ENCODE peak calls at places on chromosomes 5 and 9, in six cellular contexts. F, Y, R, M, H and I are unnamed samples.

GRCh38 chr5:6450235-6450860 is 1.7 kb downstream of the UBE2QL1 start:
- DNase-seq in F (no peak), Y (peak), R (no peak), M (no peak), H (no peak), I (no peak)

GRCh38 chr5:96067902-96068614 is 106.4 kb upstream of the ELL2 start:
- DNase-seq in F (peak), Y (no peak), R (no peak), M (peak), H (no peak), I (no peak)

GRCh38 chr9:78462616-78463015 is 165.7 kb downstream of the PSAT1 start:
- DNase-seq in F (no peak), Y (no peak), R (no peak), M (no peak), H (no peak), I (no peak)

GRCh38 chr5:160931283-160931682 is 79.3 kb upstream of the ATP10B start:
- DNase-seq in F (no peak), Y (no peak), R (no peak), M (no peak), H (no peak), I (no peak)

GRCh38 chr5:40679998-40680681 is 425 bp downstream of the PTGER4 start:
- DNase-seq in F (no peak), Y (peak), R (no peak), M (peak), H (peak), I (no peak)

GRCh38 chr9:97284798-97285197 is 22.7 kb upstream of the CCDC180 start:
- DNase-seq in F (no peak), Y (no peak), R (no peak), M (no peak), H (no peak), I (no peak)

GRCh38 chr5:33891731-33892418 is at the start of gene ADAMTS12:
- DNase-seq in F (peak), Y (peak), R (no peak), M (no peak), H (peak), I (no peak)

GRCh38 chr9:96376926-96377874 is 6.3 kb downstream of the SLC35D2 start:
- DNase-seq in F (peak), Y (no peak), R (no peak), M (peak), H (peak), I (no peak)

GRCh38 chr9:114532561-114533237 is 27.4 kb upstream of the WHRN start:
- DNase-seq in F (peak), Y (no peak), R (no peak), M (no peak), H (no peak), I (no peak)

GRCh38 chr5:24998641-24999040 is 353.9 kb upstream of the CDH10 start:
- DNase-seq in F (no peak), Y (no peak), R (no peak), M (no peak), H (no peak), I (no peak)

GRCh38 chr9:127361561-127361960 is 35.4 kb upstream of the SLC2A8 start:
- DNase-seq in F (no peak), Y (no peak), R (peak), M (peak), H (no peak), I (no peak)

GRCh38 chr5:16461782-16462181 is 3.8 kb downstream of the ZNF622 start:
- DNase-seq in F (peak), Y (no peak), R (no peak), M (no peak), H (no peak), I (no peak)

GRCh38 chr9:126307306-126308061 is 19.1 kb upstream of the MVB12B start:
- DNase-seq in F (no peak), Y (no peak), R (no peak), M (no peak), H (no peak), I (no peak)

GRCh38 chr5:65721050-65721774 is 697 bp downstream of the SGTB start:
- DNase-seq in F (peak), Y (peak), R (peak), M (peak), H (peak), I (peak)

GRCh38 chr9:22817181-22817580 is 370.6 kb downstream of the DMRTA1 start:
- DNase-seq in F (peak), Y (no peak), R (no peak), M (no peak), H (no peak), I (no peak)

GRCh38 chr5:172150514-172151425 is 37.3 kb downstream of the STK10 start:
- DNase-seq in F (peak), Y (no peak), R (peak), M (peak), H (peak), I (no peak)

GRCh38 chr5:137890850-137891249 is 1.6 kb downstream of the PKD2L2 start:
- DNase-seq in F (no peak), Y (no peak), R (no peak), M (peak), H (no peak), I (no peak)

GRCh38 chr5:177443144-177443983 is 3.2 kb upstream of the PRR7 start:
- DNase-seq in F (no peak), Y (no peak), R (no peak), M (no peak), H (peak), I (no peak)

DNA sequence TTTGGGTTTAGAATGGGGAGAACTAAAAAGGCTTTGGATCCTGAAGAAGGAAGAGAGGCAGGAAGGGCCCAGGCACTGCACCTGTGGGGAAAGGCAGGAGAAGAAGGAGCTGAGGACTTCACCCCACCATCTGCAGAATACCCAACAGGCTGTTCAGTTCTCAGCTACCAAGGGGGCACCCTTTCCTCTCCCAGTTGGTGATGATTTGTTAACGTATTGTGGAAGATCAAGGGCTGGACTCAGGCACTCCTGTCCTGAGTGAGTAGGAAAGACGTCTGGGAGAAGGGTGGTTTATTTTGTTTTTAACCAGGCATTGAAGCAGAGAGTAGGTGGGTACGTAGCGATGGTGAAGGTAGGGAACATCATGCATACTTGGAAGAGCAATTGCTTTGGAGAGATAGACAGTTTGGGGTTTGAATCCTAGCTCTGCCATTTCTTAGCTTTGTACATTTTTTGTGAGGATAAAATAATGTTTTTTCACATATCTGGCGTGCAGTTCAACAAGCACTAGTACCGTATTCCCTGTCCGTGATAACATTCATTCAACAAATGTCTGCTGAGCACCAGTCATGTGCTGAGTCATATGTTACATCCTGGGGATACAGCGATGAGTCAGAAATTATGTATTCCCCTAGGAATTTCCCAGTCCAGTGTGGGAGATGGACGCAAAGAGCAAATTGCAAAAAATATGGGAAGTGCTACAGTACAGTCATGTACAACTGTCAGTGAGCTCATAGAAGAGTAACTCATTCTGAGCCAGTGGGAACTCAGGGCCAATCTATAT is 2.1 kb downstream of the MSANTD3 start:
- DNase-seq in F (peak), Y (no peak), R (no peak), M (peak), H (no peak), I (no peak)
- H3K4me3 ChIP-seq in F (peak), Y (peak), R (peak), M (no peak), H (no peak), I (no peak)

GRCh38 chr5:146877178-146877681 is 1.3 kb downstream of the PPP2R2B start:
- DNase-seq in F (no peak), Y (no peak), R (no peak), M (peak), H (no peak), I (no peak)
- H3K4me3 ChIP-seq in F (no peak), Y (peak), R (peak), M (peak), H (peak), I (no peak)

DNA sequence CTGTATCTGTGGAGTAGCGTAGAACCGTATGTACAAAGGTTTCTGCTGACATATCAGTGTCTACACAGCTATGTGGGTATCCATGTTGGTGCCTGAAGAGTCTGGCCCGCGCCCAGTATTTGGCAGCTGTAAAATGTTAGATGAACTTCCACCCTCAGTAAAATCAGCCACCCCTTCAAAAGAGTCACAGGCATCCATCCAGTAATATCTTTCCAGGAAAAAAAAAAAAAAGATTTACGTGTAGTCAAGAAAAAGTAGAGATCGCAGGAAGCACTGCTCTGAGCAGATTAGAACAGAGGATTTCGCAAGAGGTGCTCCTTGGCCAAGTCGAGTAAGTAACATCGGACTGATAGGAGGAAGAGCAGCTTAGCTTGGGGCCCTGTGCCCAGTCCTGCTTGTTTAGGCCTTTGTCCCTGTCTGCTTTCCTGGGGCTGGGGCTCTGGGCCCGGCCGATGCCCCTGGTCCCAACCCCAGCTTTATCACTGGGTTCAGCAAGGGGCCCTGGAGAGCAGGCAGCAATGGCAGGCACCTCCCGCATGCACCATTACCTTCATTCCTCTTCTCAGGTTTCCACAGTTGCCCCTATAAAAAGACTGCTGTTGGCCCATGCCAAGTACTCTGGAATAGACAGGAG is 21.2 kb downstream of the DAPK1 start:
- DNase-seq in F (peak), Y (no peak), R (peak), M (peak), H (no peak), I (peak)
- H3K4me3 ChIP-seq in F (no peak), Y (no peak), R (no peak), M (no peak), H (no peak), I (no peak)

DNA sequence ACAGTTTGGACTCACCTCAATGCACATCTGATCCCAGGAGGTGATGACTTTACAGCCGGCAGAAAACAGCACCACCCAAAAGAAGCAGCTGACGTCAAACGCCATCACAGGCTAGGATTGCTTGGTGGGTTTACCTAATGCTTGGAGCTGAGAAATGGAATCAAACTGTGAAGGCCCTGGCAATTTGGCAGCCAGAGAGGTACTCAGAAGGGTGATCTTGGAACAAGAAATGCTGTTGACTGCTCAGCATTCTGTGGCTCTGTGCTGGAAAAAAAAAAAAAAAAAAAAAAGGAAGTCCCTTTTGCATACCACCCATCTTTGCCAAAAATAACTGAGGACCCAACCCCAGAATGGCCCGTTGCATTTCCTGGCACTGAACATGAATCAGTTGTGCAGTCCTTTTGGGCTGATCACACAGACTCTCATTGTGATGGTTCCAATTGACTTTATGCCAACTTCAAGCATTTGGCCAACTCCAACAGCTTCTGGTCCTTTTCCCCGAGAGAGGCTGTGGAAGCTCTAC is at the start of gene CD180:
- DNase-seq in F (no peak), Y (no peak), R (no peak), M (no peak), H (no peak), I (no peak)
- H3K4me3 ChIP-seq in F (no peak), Y (no peak), R (no peak), M (no peak), H (no peak), I (no peak)

GRCh38 chr9:136525207-136525606 is 20.6 kb downstream of the NOTCH1 start:
- DNase-seq in F (no peak), Y (no peak), R (no peak), M (no peak), H (no peak), I (no peak)

GRCh38 chr9:136525841-136526499 is 19.9 kb downstream of the NOTCH1 start:
- DNase-seq in F (no peak), Y (peak), R (peak), M (no peak), H (peak), I (no peak)

GRCh38 chr9:136527721-136528710 is 17.8 kb downstream of the NOTCH1 start:
- DNase-seq in F (no peak), Y (peak), R (peak), M (peak), H (no peak), I (no peak)

GRCh38 chr9:136527131-136527530 is 18.7 kb downstream of the NOTCH1 start:
- DNase-seq in F (no peak), Y (no peak), R (no peak), M (no peak), H (no peak), I (no peak)

GRCh38 chr9:136526625-136527066 is 19.2 kb downstream of the NOTCH1 start:
- DNase-seq in F (no peak), Y (peak), R (peak), M (peak), H (no peak), I (no peak)
- H3K4me3 ChIP-seq in F (no peak), Y (no peak), R (no peak), M (no peak), H (no peak), I (no peak)

DNA sequence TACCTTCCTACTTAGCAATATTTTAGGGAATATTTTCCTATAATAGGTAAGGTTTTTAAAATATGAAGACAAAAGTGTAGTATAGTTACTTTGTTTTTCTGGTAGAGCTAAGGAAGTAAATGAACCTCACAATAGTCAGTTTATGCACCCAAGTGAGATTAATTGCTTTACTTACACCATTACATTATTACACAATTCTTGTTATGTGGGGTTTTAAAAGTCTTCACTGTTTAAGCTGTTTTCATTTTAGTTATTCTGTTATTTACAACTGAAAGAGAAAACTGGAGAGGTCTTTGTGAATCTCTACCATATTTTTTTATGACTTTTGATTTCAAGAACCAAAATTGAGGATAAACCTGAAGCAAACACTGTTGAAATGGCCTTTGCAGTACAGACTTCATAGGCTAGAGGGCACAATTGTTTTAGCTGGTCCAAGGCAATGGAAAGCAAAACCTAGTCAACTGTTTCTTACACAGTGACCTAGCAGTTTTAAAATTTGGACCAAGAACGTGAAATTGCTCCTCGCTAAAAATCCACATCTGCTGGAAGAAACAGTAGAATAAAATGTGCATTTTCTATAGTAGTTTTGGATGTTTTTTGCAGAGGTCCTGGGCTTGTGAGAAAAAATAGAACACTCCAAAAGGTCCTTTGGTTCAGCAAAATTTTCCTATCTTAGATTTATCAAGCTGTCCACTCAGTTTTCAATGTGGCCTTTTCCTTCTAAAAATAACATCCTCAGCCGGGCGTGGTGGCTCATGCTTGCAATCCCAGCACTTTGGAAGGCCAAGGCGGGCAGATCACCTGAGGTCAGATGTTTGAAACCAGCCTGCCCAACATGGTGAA is 66.4 kb upstream of the FER start:
- DNase-seq in F (peak), Y (peak), R (no peak), M (peak), H (no peak), I (peak)
- H3K4me3 ChIP-seq in F (no peak), Y (no peak), R (no peak), M (no peak), H (peak), I (no peak)

GRCh38 chr5:32170303-32171170 is 3.6 kb downstream of the GOLPH3 start:
- DNase-seq in F (peak), Y (no peak), R (no peak), M (no peak), H (no peak), I (no peak)
- H3K4me3 ChIP-seq in F (no peak), Y (no peak), R (peak), M (no peak), H (no peak), I (no peak)

GRCh38 chr5:157516626-157517325 is 56.8 kb downstream of the NIPAL4 start:
- DNase-seq in F (peak), Y (no peak), R (no peak), M (no peak), H (no peak), I (no peak)
- H3K4me3 ChIP-seq in F (no peak), Y (no peak), R (no peak), M (no peak), H (no peak), I (no peak)

GRCh38 chr5:151678146-151678545 is 8.6 kb downstream of the SPARC start:
- DNase-seq in F (peak), Y (no peak), R (no peak), M (no peak), H (no peak), I (no peak)
- H3K4me3 ChIP-seq in F (no peak), Y (no peak), R (no peak), M (no peak), H (peak), I (no peak)